ENCODE peak calls at places on chromosomes 13 and 19, in four cellular contexts. H, A, U and F are unnamed samples. For H3K4me1, the result is how much of the 10 kb centered on the place peaks cover.

GRCh38 chr19:31066385-31066784 is 282.9 kb downstream of the TSHZ3 start:
- DNase-seq in H (no peak), U (peak), A (no peak), F (no peak)

GRCh38 chr13:105991131-105991530 is 544.3 kb downstream of the EFNB2 start:
- DNase-seq in A (no peak), U (no peak), H (no peak), F (no peak)

GRCh38 chr19:44587863-44588752 is 25.3 kb upstream of the IGSF23 start:
- DNase-seq in U (peak), H (no peak), A (no peak), F (no peak)

GRCh38 chr19:14530005-14530348 is 583 bp downstream of the TECR start:
- DNase-seq in U (no peak), A (no peak), H (peak), F (no peak)

GRCh38 chr13:79258489-79258888 is 147.6 kb downstream of the RBM26 start:
- DNase-seq in U (no peak), A (no peak), H (no peak), F (no peak)

GRCh38 chr19:16859626-16860025 is 29.2 kb upstream of the F2RL3 start:
- DNase-seq in A (no peak), H (no peak), U (no peak), F (no peak)

GRCh38 chr19:16957855-16958254 is 68.8 kb downstream of the CPAMD8 start:
- DNase-seq in H (no peak), U (no peak), A (no peak), F (no peak)

GRCh38 chr19:47598407-47599349 is 10.3 kb upstream of the BICRA start:
- DNase-seq in H (no peak), U (peak), A (peak), F (no peak)

GRCh38 chr13:41905600-41906254 is 55.2 kb downstream of the VWA8 start:
- DNase-seq in A (no peak), U (peak), H (no peak), F (no peak)

GRCh38 chr13:53198017-53198416 is 169.4 kb downstream of the OLFM4 start:
- DNase-seq in U (no peak), H (no peak), A (no peak), F (no peak)

GRCh38 chr19:19263886-19264487 is 9.1 kb downstream of the TM6SF2 start:
- DNase-seq in H (no peak), U (no peak), A (no peak), F (no peak)

GRCh38 chr13:99303863-99304521 is 3.2 kb downstream of the GPR183 start:
- DNase-seq in A (no peak), H (no peak), U (no peak), F (no peak)

GRCh38 chr19:34681478-34681877 is 4.0 kb downstream of the ZNF302 start:
- DNase-seq in A (no peak), H (no peak), U (no peak), F (no peak)

GRCh38 chr19:51417107-51417806 is at the start of gene SIGLEC10:
- DNase-seq in U (no peak), A (no peak), H (peak), F (peak)

GRCh38 chr19:2648528-2648937 is 54.0 kb downstream of the GNG7 start:
- DNase-seq in H (peak), A (peak), U (peak), F (peak)

GRCh38 chr13:88288326-88288725 is 617.2 kb downstream of the SLITRK5 start:
- DNase-seq in H (no peak), A (no peak), U (no peak), F (no peak)

GRCh38 chr19:46730187-46730586 is 13.3 kb upstream of the PRKD2 start:
- DNase-seq in H (no peak), A (no peak), U (no peak), F (no peak)

GRCh38 chr13:100394005-100394695 is 194.4 kb downstream of the GGACT start:
- DNase-seq in H (no peak), U (peak), A (no peak), F (no peak)

GRCh38 chr19:4987692-4988370 is 18.9 kb downstream of the KDM4B start:
- DNase-seq in A (no peak), U (peak), H (no peak), F (no peak)

GRCh38 chr19:5225486-5226345 is 114.9 kb downstream of the PTPRS start:
- DNase-seq in A (no peak), U (no peak), H (no peak), F (no peak)

GRCh38 chr13:46721054-46721453 is 75.9 kb downstream of the ESD start:
- DNase-seq in U (no peak), A (peak), H (no peak), F (no peak)

GRCh38 chr19:34666200-34666957 is 10.6 kb downstream of the SCGB2B2 start:
- DNase-seq in A (no peak), U (no peak), H (no peak), F (no peak)

GRCh38 chr13:83907196-83907989 is 25.1 kb upstream of the SLITRK1 start:
- DNase-seq in A (no peak), U (no peak), H (no peak), F (no peak)

GRCh38 chr19:4701557-4701956 is 22.1 kb downstream of the DPP9 start:
- DNase-seq in A (no peak), H (no peak), U (no peak), F (no peak)

GRCh38 chr13:68323106-68323505 is 1093.0 kb upstream of the PCDH9 start:
- DNase-seq in U (no peak), H (no peak), A (no peak), F (no peak)

GRCh38 chr13:110262944-110263343 is 44.0 kb downstream of the COL4A1 start:
- DNase-seq in U (no peak), A (peak), H (no peak), F (no peak)

GRCh38 chr13:110262082-110262436 is 44.9 kb downstream of the COL4A1 start:
- DNase-seq in A (peak), U (no peak), H (no peak), F (no peak)

GRCh38 chr13:110262494-110262893 is 44.5 kb downstream of the COL4A1 start:
- DNase-seq in H (no peak), A (peak), U (no peak), F (no peak)

GRCh38 chr13:110259651-110260050 is 47.3 kb downstream of the COL4A1 start:
- DNase-seq in U (no peak), H (no peak), A (no peak), F (no peak)

DNA sequence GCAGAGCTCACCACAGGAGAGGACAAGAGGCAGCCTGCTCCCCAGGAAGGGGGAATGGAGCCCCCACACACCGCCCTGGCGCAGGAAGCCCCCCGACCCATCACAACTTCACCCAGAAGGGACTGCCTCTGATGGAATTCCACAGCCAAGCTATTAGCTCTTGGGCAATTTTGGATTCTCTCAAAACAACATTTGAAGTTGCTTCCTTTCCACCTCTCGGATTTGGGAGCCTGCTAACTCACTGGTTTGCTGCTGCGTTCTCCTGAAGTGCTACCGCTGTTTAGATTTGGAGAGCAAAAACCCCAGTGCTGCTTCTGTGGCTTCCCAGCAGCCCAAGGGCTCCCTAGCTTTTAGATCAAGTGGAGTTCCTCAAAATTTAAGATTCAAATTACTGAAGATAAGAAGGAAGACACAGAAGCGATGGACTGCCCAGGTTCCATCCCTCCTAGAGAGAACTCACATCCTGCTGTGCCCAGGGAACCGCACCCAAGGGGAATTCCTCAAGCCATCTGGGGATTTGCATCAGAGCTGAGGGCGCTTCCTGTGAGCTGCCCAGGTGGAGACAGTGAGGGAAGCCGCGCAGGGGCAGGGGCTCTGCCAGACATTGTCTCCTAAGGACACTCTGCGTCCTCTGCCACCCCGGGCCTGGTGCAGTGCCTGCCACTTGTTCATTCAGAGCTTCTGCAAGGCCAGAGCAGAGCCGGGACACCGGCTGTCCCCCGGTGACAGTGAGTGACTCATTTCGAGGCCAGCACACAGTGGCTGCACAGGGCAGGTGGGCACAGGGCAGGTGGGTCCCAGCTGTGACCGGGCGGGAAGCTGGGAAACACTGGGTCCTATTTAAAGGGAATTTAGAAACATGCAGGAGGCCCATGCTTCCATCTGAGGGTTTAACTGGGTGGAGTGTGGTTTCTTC is 45.5 kb downstream of the COL4A1 start:
- DNase-seq in U (no peak), H (no peak), A (no peak), F (no peak)
- H3K4me1 ChIP-seq in U (under half), H (half or more), A (half or more), F (under half)

GRCh38 chr13:110349239-110349638 is 42.2 kb downstream of the COL4A2 start:
- DNase-seq in H (no peak), U (no peak), A (no peak), F (no peak)
- H3K4me1 ChIP-seq in H (under half), U (under half), A (under half), F (under half)

GRCh38 chr19:8387688-8388611 is 2.2 kb upstream of the RAB11B start:
- DNase-seq in H (peak), U (no peak), A (no peak), F (peak)
- H3K4me1 ChIP-seq in H (half or more), U (under half), A (under half), F (under half)

DNA sequence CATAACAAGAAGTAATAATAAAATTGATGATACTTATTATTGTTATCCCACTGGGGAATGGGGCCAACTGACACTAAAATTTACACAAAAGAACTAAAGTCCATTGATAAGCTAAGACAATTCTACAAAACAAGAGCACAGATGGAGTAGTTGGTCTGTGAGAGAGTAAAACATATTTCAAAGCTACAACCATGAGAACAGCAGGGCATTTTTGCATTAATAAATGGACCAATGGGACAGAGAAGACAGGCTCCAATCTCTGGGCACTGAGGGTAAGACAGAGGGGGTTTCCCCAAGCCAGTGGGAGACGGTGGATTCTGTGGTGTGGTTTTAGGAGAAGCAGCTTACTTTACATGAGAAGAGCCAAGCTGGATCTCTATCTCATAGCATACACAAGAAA is 14.4 kb downstream of the KANK2 start:
- DNase-seq in A (no peak), U (no peak), H (no peak), F (no peak)
- H3K4me1 ChIP-seq in A (under half), U (under half), H (under half), F (under half)

GRCh38 chr13:45333251-45333972 is 7.6 kb downstream of the TPT1 start:
- DNase-seq in U (no peak), A (no peak), H (no peak), F (no peak)

GRCh38 chr13:45331981-45332830 is 8.8 kb downstream of the TPT1 start:
- DNase-seq in A (no peak), H (no peak), U (peak), F (no peak)

GRCh38 chr13:45333973-45334922 is 6.7 kb downstream of the TPT1 start:
- DNase-seq in A (no peak), H (no peak), U (peak), F (no peak)

GRCh38 chr13:45331123-45331619 is 9.8 kb downstream of the TPT1 start:
- DNase-seq in A (no peak), U (no peak), H (no peak), F (no peak)

DNA sequence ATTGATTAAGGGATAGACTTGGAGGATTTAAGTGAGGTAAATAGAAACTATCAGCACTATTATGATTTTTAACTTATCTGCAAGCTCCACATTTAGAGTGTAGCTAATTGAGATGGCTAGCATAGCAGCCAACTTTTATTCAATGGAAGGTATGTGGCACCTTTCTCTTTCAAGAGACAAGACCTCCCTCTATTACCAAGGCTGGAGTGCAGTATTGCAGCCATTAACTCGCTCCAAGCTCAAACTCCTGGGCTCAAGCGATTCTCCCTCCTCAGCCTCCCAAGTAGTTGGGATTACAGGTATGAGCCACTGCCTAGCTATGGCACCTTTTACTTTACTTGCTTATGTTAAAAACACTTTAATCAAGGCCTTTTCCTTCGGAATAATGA is 8.2 kb downstream of the TPT1 start:
- DNase-seq in A (no peak), U (no peak), H (no peak), F (no peak)
- H3K4me1 ChIP-seq in A (half or more), U (half or more), H (half or more), F (under half)

GRCh38 chr13:25910243-25910642 is 141.6 kb downstream of the SHISA2 start:
- DNase-seq in A (no peak), H (no peak), U (no peak), F (no peak)
- H3K4me1 ChIP-seq in A (under half), H (under half), U (under half), F (under half)

GRCh38 chr13:43304449-43304848 is 281.1 kb downstream of the DNAJC15 start:
- DNase-seq in H (no peak), U (no peak), A (no peak), F (no peak)
- H3K4me1 ChIP-seq in H (under half), U (under half), A (under half), F (under half)

GRCh38 chr19:1261512-1261862 is 7.6 kb upstream of the CIRBP start:
- DNase-seq in A (peak), U (no peak), H (peak), F (no peak)
- H3K4me1 ChIP-seq in A (half or more), U (half or more), H (half or more), F (under half)